ENCODE peak calls at places on chromosomes 4 and X, in eight cellular contexts. J, Z, U, Q, M, L, S and R are unnamed samples. For H3K36me3, the result is how much of the 10 kb centered on the place peaks cover.

GRCh38 chr4:158193171-158193749 is 17.0 kb upstream of the TMEM144 start:
- DNase-seq in J (no peak), Z (no peak), U (no peak), Q (no peak), M (no peak), L (peak), S (no peak), R (no peak)

GRCh38 chrX:107691024-107691448 is 62.7 kb downstream of the PRPS1 start:
- DNase-seq in J (no peak), Z (no peak), U (no peak), Q (no peak), M (no peak), L (no peak), S (no peak), R (no peak)

GRCh38 chr4:119783200-119783978 is 154.8 kb upstream of the PDE5A start:
- DNase-seq in J (no peak), Z (no peak), U (no peak), Q (no peak), M (no peak), L (no peak), S (no peak), R (no peak)

GRCh38 chr4:116537828-116538227 is 547.5 kb downstream of the TRAM1L1 start:
- DNase-seq in J (no peak), Z (no peak), U (no peak), Q (no peak), M (no peak), L (no peak), S (no peak), R (no peak)

GRCh38 chrX:154813801-154814200 is 8.5 kb upstream of the MPP1 start:
- DNase-seq in J (no peak), Z (no peak), U (no peak), Q (no peak), M (no peak), L (no peak), S (no peak), R (no peak)

GRCh38 chr4:181685461-181685860 is 557.7 kb upstream of the TENM3 start:
- DNase-seq in J (no peak), Z (no peak), U (no peak), Q (no peak), M (no peak), L (peak), S (no peak), R (no peak)

GRCh38 chr4:125390126-125390525 is 75.4 kb downstream of the FAT4 start:
- DNase-seq in J (peak), Z (no peak), U (no peak), Q (no peak), M (no peak), L (peak), S (no peak), R (no peak)

GRCh38 chrX:145813081-145813480 is 4.5 kb upstream of the SLITRK2 start:
- DNase-seq in J (no peak), Z (no peak), U (no peak), Q (no peak), M (no peak), L (no peak), S (no peak), R (no peak)

GRCh38 chr4:13998850-13999249 is 371.3 kb upstream of the BOD1L1 start:
- DNase-seq in J (no peak), Z (no peak), U (no peak), Q (no peak), M (no peak), L (no peak), S (no peak), R (no peak)

GRCh38 chr4:55373461-55373860 is 22.3 kb upstream of the TMEM165 start:
- DNase-seq in J (no peak), Z (no peak), U (no peak), Q (no peak), M (no peak), L (no peak), S (no peak), R (no peak)

GRCh38 chr4:96016615-96017299 is 176.9 kb downstream of the PDHA2 start:
- DNase-seq in J (no peak), Z (no peak), U (no peak), Q (no peak), M (no peak), L (no peak), S (no peak), R (no peak)

GRCh38 chr4:145936142-145937020 is 2.2 kb downstream of the ZNF827 start:
- DNase-seq in J (no peak), Z (peak), U (no peak), Q (peak), M (peak), L (peak), S (peak), R (peak)

GRCh38 chr4:26144526-26145167 is 176.2 kb upstream of the RBPJ start:
- DNase-seq in J (no peak), Z (no peak), U (no peak), Q (no peak), M (no peak), L (peak), S (no peak), R (no peak)

GRCh38 chrX:107718156-107718621 is 57.4 kb downstream of the TSC22D3 start:
- DNase-seq in J (peak), Z (peak), U (no peak), Q (peak), M (no peak), L (peak), S (peak), R (no peak)

GRCh38 chr4:146401274-146401673 is 120.5 kb downstream of the SLC10A7 start:
- DNase-seq in J (no peak), Z (no peak), U (no peak), Q (no peak), M (no peak), L (no peak), S (no peak), R (no peak)

GRCh38 chrX:47482512-47483309 is at the start of gene ZNF41:
- DNase-seq in J (peak), Z (peak), U (peak), Q (peak), M (peak), L (peak), S (peak), R (peak)

GRCh38 chrX:48911407-48912182 is at the start of gene SLC35A2:
- DNase-seq in J (no peak), Z (peak), U (no peak), Q (peak), M (peak), L (peak), S (peak), R (peak)

GRCh38 chrX:77014655-77015377 is 432.4 kb upstream of the FGF16 start:
- DNase-seq in J (no peak), Z (no peak), U (no peak), Q (no peak), M (no peak), L (no peak), S (no peak), R (no peak)

GRCh38 chr4:84855774-84856173 is 110.7 kb downstream of the WDFY3 start:
- DNase-seq in J (no peak), Z (no peak), U (no peak), Q (no peak), M (no peak), L (no peak), S (no peak), R (no peak)

GRCh38 chr4:173168396-173169177 is at the start of gene GALNT7:
- DNase-seq in J (no peak), Z (peak), U (no peak), Q (peak), M (peak), L (peak), S (peak), R (peak)

GRCh38 chrX:9340619-9341304 is 124.1 kb upstream of the TBL1X start:
- DNase-seq in J (no peak), Z (no peak), U (peak), Q (peak), M (no peak), L (peak), S (peak), R (no peak)

GRCh38 chr4:138555584-138555983 is 313.4 kb upstream of the SLC7A11 start:
- DNase-seq in J (no peak), Z (no peak), U (no peak), Q (no peak), M (no peak), L (no peak), S (no peak), R (no peak)

GRCh38 chrX:38045697-38046096 is 39.3 kb downstream of the SYTL5 start:
- DNase-seq in J (no peak), Z (no peak), U (no peak), Q (no peak), M (no peak), L (no peak), S (no peak), R (no peak)

GRCh38 chr4:182604161-182604591 is 313.0 kb downstream of the DCTD start:
- DNase-seq in J (no peak), Z (no peak), U (no peak), Q (no peak), M (no peak), L (peak), S (no peak), R (no peak)

GRCh38 chr4:132344924-132345828 is 803.9 kb upstream of the PCDH10 start:
- DNase-seq in J (no peak), Z (peak), U (no peak), Q (no peak), M (no peak), L (no peak), S (no peak), R (no peak)
- TF ChIP-seq CTCF in J (no peak), Z (no peak), U (no peak), Q (no peak), M (no peak), L (no peak), S (no peak), R (no peak)

GRCh38 chr4:40289366-40290188 is 45.6 kb upstream of the CHRNA9 start:
- DNase-seq in J (no peak), Z (no peak), U (no peak), Q (no peak), M (no peak), L (peak), S (no peak), R (no peak)
- H3K4me3 ChIP-seq in J (no peak), Z (no peak), U (no peak), Q (no peak), M (no peak), L (no peak), S (no peak), R (no peak)

GRCh38 chr4:137238456-137238855 is 293.8 kb downstream of the PCDH18 start:
- DNase-seq in J (no peak), Z (no peak), U (no peak), Q (no peak), M (no peak), L (no peak), S (no peak), R (no peak)
- H3K36me3 ChIP-seq in J (under half), Z (under half), U (under half), Q (under half), M (under half), L (under half), S (under half), R (under half)

GRCh38 chrX:95760356-95760755 is 924.3 kb upstream of the DIAPH2 start:
- DNase-seq in J (no peak), Z (no peak), U (no peak), Q (no peak), M (no peak), L (no peak), S (no peak), R (no peak)

GRCh38 chrX:95762716-95763115 is 921.9 kb upstream of the DIAPH2 start:
- DNase-seq in J (no peak), Z (no peak), U (no peak), Q (no peak), M (no peak), L (no peak), S (no peak), R (no peak)

DNA sequence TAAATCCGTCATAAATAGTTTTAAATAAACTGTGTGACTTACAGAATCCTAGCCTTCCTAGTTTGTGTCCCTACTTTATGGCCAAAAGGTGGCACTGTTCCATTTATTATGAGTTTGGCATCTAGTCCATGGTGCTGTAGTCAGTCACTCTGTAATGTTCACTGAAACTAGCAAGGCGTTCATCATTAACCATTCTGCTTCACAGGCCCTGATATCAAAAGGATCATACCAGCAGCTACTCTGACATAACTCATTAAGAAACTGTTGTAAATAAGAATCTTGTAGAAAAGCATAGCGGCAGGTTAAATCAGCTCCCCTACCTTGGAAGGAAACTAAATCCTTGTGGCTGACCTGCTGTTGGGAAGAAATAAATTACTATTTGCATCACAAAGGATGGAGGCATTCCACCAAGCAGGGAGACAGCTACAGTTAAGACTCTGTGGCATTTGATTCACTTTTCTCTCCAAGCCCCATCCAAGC is 919.6 kb upstream of the DIAPH2 start:
- DNase-seq in J (no peak), Z (no peak), U (no peak), Q (no peak), M (no peak), L (peak), S (no peak), R (no peak)
- TF ChIP-seq CTCF in J (peak), Z (peak), U (peak), Q (peak), M (peak), L (peak), S (peak), R (peak)

GRCh38 chr4:6938237-6938636 is 28.6 kb downstream of the TBC1D14 start:
- DNase-seq in J (no peak), Z (no peak), U (no peak), Q (peak), M (peak), L (no peak), S (no peak), R (peak)
- H3K4me3 ChIP-seq in J (no peak), Z (no peak), U (no peak), Q (no peak), M (no peak), L (no peak), S (no peak), R (no peak)

DNA sequence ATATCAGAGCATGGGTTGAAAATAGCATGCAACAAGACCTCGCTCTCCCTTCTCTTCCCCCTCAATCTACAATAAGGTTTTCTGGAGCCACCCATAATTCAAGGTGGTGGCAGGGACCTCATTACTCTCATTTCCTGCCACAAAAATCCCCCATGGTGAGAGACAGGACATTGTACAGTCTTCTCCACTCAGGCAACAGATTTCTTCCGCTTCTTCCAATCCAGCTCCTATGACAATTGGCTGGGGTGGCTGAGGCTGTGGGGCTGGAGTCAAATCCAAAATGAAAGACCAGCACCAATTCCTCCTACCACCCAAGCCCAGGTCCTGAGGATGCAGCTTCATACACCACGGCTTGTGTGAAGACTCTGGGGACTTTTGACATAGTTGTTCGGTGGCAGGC is 40.3 kb upstream of the NKRF start:
- DNase-seq in J (no peak), Z (no peak), U (no peak), Q (no peak), M (no peak), L (no peak), S (no peak), R (peak)
- H3K36me3 ChIP-seq in J (under half), Z (under half), U (under half), Q (under half), M (under half), L (under half), S (under half), R (under half)

GRCh38 chr4:166143227-166143626 is 270.2 kb downstream of the TLL1 start:
- DNase-seq in J (no peak), Z (no peak), U (no peak), Q (no peak), M (no peak), L (no peak), S (no peak), R (no peak)

GRCh38 chr4:166144607-166145006 is 271.6 kb downstream of the TLL1 start:
- DNase-seq in J (no peak), Z (no peak), U (no peak), Q (no peak), M (no peak), L (no peak), S (no peak), R (no peak)

GRCh38 chr4:166146806-166147540 is 273.9 kb downstream of the TLL1 start:
- DNase-seq in J (no peak), Z (no peak), U (no peak), Q (no peak), M (no peak), L (no peak), S (no peak), R (no peak)
- TF ChIP-seq CTCF in J (no peak), Z (no peak), U (no peak), Q (no peak), M (no peak), L (no peak), S (no peak), R (no peak)

DNA sequence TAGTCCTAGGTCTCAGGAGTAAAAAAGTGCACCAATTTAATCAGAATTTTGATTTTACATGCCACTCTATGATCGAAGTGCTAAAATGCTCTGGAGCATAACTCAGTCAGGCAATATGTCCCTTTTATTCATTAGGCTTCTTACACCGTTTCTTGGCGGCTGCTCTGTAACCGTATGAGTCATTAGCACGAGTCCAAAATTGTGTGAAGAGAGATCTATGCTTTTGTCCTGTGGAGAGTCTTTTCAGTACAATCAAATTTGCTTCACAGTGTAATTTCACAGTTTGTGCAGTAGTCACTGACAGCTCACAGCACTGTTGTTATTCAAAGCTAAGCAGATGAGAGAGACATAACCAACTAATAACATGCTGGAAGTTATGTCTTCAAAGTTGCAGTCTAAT is 167.8 kb downstream of the PCDH10 start:
- DNase-seq in J (no peak), Z (no peak), U (no peak), Q (no peak), M (no peak), L (no peak), S (no peak), R (no peak)
- H3K4me3 ChIP-seq in J (no peak), Z (no peak), U (no peak), Q (no peak), M (no peak), L (no peak), S (no peak), R (no peak)

DNA sequence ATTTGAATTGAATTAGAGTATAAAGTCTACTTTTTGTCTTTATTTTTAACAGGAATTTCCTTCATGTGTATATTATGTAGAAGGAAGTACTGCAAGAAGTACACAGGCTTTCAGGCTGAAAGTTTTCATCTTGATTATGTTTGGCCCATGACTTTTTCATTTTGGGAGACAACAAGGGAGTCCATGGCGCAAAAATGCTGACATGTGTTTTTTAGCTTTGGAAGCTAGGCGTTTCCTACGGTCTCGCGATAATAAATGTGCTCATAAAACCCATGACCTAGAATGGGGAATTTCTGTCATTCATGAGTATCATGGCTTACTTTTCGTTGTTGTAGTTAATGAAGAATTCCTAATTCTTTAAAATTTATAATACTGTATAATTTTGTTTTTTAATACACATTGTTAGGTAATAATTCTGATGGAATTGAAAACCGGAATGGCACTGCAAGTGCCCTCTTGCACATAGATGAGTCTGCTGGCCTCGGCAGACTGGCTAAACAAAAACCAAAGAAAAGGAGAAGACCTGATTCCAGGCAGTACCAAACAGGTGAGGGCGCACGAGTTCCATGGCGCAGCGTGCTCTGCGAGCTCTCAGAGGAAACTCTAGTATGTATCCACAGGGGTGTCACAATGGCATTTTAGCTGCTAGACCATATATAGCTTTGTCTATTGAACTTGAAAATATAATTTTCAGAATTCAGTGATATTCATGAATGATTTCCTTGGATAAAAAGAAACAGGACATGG is 59.1 kb downstream of the ZFX start:
- DNase-seq in J (no peak), Z (no peak), U (no peak), Q (no peak), M (no peak), L (no peak), S (no peak), R (no peak)
- H3K36me3 ChIP-seq in J (under half), Z (under half), U (under half), Q (under half), M (half or more), L (under half), S (under half), R (under half)

DNA sequence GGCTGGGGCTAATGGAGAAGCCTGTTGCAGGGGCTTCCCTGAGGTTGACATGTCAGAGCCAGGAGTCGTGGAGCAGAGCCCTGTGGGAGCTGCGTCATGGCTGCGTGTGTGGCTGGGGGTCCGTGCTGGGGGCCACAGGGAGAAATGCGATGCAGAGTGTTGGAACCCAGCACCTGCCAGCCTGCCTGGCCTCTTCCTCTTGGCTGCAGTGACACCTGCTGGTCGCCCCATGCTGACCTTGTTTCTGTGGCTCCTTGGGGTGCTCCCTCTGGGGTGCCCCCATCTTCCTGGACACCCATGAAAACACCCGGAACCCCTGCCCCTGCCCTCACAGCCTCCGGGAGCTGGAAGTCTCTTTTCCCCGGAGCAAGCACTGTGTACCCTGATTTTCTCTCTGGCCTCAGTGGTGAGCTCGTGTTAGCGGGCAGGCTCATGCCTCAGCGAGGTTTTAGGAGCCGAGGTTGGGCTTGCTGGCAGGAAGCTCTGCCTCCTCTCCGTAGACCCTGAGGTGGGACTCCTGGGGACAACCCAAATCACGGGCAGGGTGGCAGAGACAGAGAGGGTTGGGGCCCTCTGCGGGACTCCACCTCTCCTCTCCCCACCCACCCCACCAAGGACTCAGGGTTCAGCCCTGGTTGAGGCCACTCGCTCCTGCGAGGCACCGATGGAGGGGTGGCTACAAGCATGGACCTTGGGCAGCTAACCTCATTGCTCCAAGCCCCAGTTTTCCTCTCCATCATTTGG is 103.8 kb downstream of the SORCS2 start:
- DNase-seq in J (no peak), Z (no peak), U (no peak), Q (peak), M (peak), L (peak), S (peak), R (no peak)
- TF ChIP-seq CTCF in J (peak), Z (peak), U (peak), Q (peak), M (peak), L (peak), S (no peak), R (peak)